ENCODE peak calls at places on chromosomes 3 and 15, in four cellular contexts. L is esophagus squamous epithelium; H is cardiac fibroblast; E is stimulated activated CD8-positive, alpha-beta memory T cell treated with anti-CD3 and anti-CD28 coated beads, Interleukin-4, amount 100 ng/mL, for 1 hour. A is an unnamed sample.

GRCh38 chr15:89395996-89396395 is 61.4 kb upstream of the POLG start:
- DNase-seq in H (no peak), L (no peak), E (no peak), A (no peak)

GRCh38 chr3:38005076-38006020 is 14.8 kb downstream of the VILL start:
- DNase-seq in H (peak; percentile 59), L (no peak), E (no peak), A (no peak)

GRCh38 chr3:170159459-170159858 is 22.1 kb downstream of the PHC3 start:
- DNase-seq in H (no peak), L (no peak), E (no peak), A (no peak)

GRCh38 chr3:129116482-129116946 is 5.1 kb downstream of the RAB43 start:
- DNase-seq in H (peak; percentile 22), L (no peak), E (no peak), A (no peak)

GRCh38 chr3:34969513-34969912 is 669.8 kb upstream of the ARPP21 start:
- DNase-seq in H (no peak), E (no peak), L (no peak), A (no peak)

GRCh38 chr3:62193586-62194345 is 179.6 kb downstream of the FEZF2 start:
- DNase-seq in E (no peak), H (no peak), L (no peak), A (no peak)

GRCh38 chr3:100789582-100789981 is 80.3 kb downstream of the TFG start:
- DNase-seq in E (no peak), L (no peak), H (no peak), A (no peak)

GRCh38 chr3:84600703-84601225 is 358.0 kb upstream of the CADM2 start:
- DNase-seq in H (no peak), E (no peak), L (no peak), A (no peak)

GRCh38 chr15:96117275-96117674 is 213.2 kb upstream of the NR2F2 start:
- DNase-seq in H (no peak), L (no peak), E (no peak), A (no peak)

GRCh38 chr3:30628188-30628930 is 22.0 kb downstream of the TGFBR2 start:
- DNase-seq in H (no peak), L (no peak), E (no peak), A (no peak)

GRCh38 chr15:95291878-95292472 is 1038.5 kb upstream of the NR2F2 start:
- DNase-seq in E (no peak), L (no peak), H (no peak), A (no peak)

GRCh38 chr15:56028430-56028829 is 35.0 kb upstream of the NEDD4 start:
- DNase-seq in E (no peak), L (no peak), H (no peak), A (no peak)

GRCh38 chr15:68469162-68470048 is 37.4 kb upstream of the ITGA11 start:
- DNase-seq in H (no peak), E (no peak), L (no peak), A (no peak)

GRCh38 chr15:89551502-89551901 is 23.8 kb upstream of the TICRR start:
- DNase-seq in L (no peak), E (no peak), H (no peak), A (no peak)

GRCh38 chr15:70729164-70729563 is 34.2 kb downstream of the UACA start:
- DNase-seq in E (no peak), L (no peak), H (no peak), A (no peak)

GRCh38 chr15:75531041-75531450 is 48.1 kb downstream of the PTPN9 start:
- DNase-seq in E (no peak), H (peak; percentile 68), L (no peak), A (no peak)

GRCh38 chr15:72796515-72797337 is 13.2 kb upstream of the ADPGK start:
- DNase-seq in E (no peak), L (no peak), H (peak; percentile 49), A (peak; percentile 74)

GRCh38 chr3:129439381-129439816 is 349 bp downstream of the MBD4 start:
- DNase-seq in E (peak; percentile 14), H (no peak), L (peak; percentile 49), A (peak; percentile 37)

GRCh38 chr3:170233532-170233931 is 11.3 kb downstream of the PRKCI start:
- DNase-seq in H (peak; percentile 86), E (no peak), L (no peak), A (no peak)

GRCh38 chr3:161310649-161311423 is 60.5 kb downstream of the SPTSSB start:
- DNase-seq in H (no peak), E (no peak), L (no peak), A (no peak)

GRCh38 chr3:27591321-27591711 is 107.1 kb upstream of the SLC4A7 start:
- DNase-seq in L (no peak), E (no peak), H (no peak), A (no peak)

GRCh38 chr15:99432271-99433025 is 133.3 kb upstream of the MEF2A start:
- DNase-seq in H (no peak), E (no peak), L (no peak), A (no peak)

GRCh38 chr15:89673162-89673506 is 6.0 kb downstream of the PLIN1 start:
- DNase-seq in L (no peak), E (no peak), H (peak; percentile 36), A (peak; percentile 71)

GRCh38 chr15:79442911-79443310 is 10.8 kb downstream of the MINAR1 start:
- DNase-seq in E (no peak), H (no peak), L (no peak), A (peak; percentile 27)

GRCh38 chr3:171330936-171331335 is 129.3 kb downstream of the TNIK start:
- DNase-seq in L (no peak), E (no peak), H (no peak), A (no peak)

GRCh38 chr3:112767177-112767576 is 79.5 kb downstream of the CD200R1L start:
- DNase-seq in L (no peak), H (peak; percentile 61), E (no peak), A (no peak)

A was measured in nephron progenitor cell.